ENCODE peak calls at places on chromosomes 7 and 10, in six cellular contexts. Z is GM23338; Y is activated CD8-positive, alpha-beta memory T cell treated with anti-CD3 and anti-CD28 coated beads, Interleukin-2, amount 50 U/mL, for 4 hours; U is dermis microvascular lymphatic vessel endothelial cell; W is hippocampal formation; M is CD8-positive, alpha-beta memory T cell. J is an unnamed sample.
A peak's percentile ranks its signal among the peaks of the same experiment; 100 is the strongest.

GRCh38 chr10:128026620-128027281 is 99.5 kb downstream of the MKI67 start:
- DNase-seq in Z (no peak), Y (no peak), U (no peak), W (no peak), M (no peak), J (no peak)

GRCh38 chr7:46285856-46286255 is 364.8 kb upstream of the IGFBP3 start:
- DNase-seq in Z (no peak), Y (no peak), U (no peak), W (no peak), M (no peak), J (no peak)

GRCh38 chr7:136405931-136406777 is 429.0 kb upstream of the MTPN start:
- DNase-seq in Z (peak; percentile 88), Y (no peak), U (peak; percentile 33), W (peak; percentile 10), M (no peak), J (peak; percentile 64)

GRCh38 chr10:101624526-101625102 is 36.5 kb downstream of the DPCD start:
- DNase-seq in Z (no peak), Y (no peak), U (no peak), W (no peak), M (no peak), J (no peak)

GRCh38 chr7:7118822-7119221 is 63.5 kb upstream of the C1GALT1 start:
- DNase-seq in Z (no peak), Y (no peak), U (no peak), W (no peak), M (no peak), J (no peak)

GRCh38 chr7:141123522-141123921 is 49.7 kb downstream of the TMEM178B start:
- DNase-seq in Z (no peak), Y (no peak), U (no peak), W (no peak), M (no peak), J (no peak)

GRCh38 chr7:21429021-21429420 is 1.1 kb downstream of the SP4 start:
- DNase-seq in Z (no peak), Y (no peak), U (no peak), W (no peak), M (no peak), J (no peak)

GRCh38 chr7:42605381-42605780 is 306.5 kb downstream of the C7orf25 start:
- DNase-seq in Z (no peak), Y (no peak), U (no peak), W (no peak), M (no peak), J (no peak)